ENCODE peak calls at places on chromosomes 12 and 14, in five cellular contexts. One of them, this sample, is unnamed. For H3K9me2 and H3K4me1, the result is how much of the 10 kb centered on the place peaks cover.

GRCh38 chr12:88643685-88644084 is 63.4 kb upstream of the KITLG start:
- DNase-seq in HCT116: no peak
- DNase-seq in GM23248: peak
- DNase-seq in MM.1S: no peak
- DNase-seq in PC-3: no peak
- DNase-seq in this sample: no peak

GRCh38 chr14:100117647-100118376 is 41.6 kb downstream of the DEGS2 start:
- DNase-seq in GM23248: no peak
- DNase-seq in PC-3: no peak
- DNase-seq in MM.1S: no peak
- DNase-seq in HCT116: no peak
- DNase-seq in this sample: no peak

GRCh38 chr14:57732886-57733285 is 133.0 kb downstream of the SLC35F4 start:
- DNase-seq in HCT116: no peak
- DNase-seq in GM23248: peak
- DNase-seq in PC-3: peak
- DNase-seq in MM.1S: no peak
- DNase-seq in this sample: peak

GRCh38 chr12:74747305-74747704 is 209.7 kb downstream of the ATXN7L3B start:
- DNase-seq in HCT116: peak
- DNase-seq in GM23248: peak
- DNase-seq in MM.1S: no peak
- DNase-seq in PC-3: peak
- DNase-seq in this sample: peak

GRCh38 chr12:44184499-44185206 is 348.8 kb downstream of the TMEM117 start:
- DNase-seq in PC-3: no peak
- DNase-seq in HCT116: no peak
- DNase-seq in GM23248: no peak
- DNase-seq in MM.1S: peak
- DNase-seq in this sample: no peak

GRCh38 chr12:72570601-72571000 is 298.4 kb downstream of the TRHDE start:
- DNase-seq in PC-3: peak
- DNase-seq in HCT116: peak
- DNase-seq in GM23248: no peak
- DNase-seq in MM.1S: peak
- DNase-seq in this sample: peak

GRCh38 chr14:23153891-23154796 is 29.3 kb downstream of the SLC7A8 start:
- DNase-seq in MM.1S: no peak
- DNase-seq in HCT116: peak
- DNase-seq in PC-3: no peak
- DNase-seq in GM23248: peak
- DNase-seq in this sample: peak

GRCh38 chr14:44404021-44404420 is 103.1 kb downstream of the FSCB start:
- DNase-seq in MM.1S: no peak
- DNase-seq in HCT116: no peak
- DNase-seq in PC-3: peak
- DNase-seq in GM23248: no peak
- DNase-seq in this sample: no peak

GRCh38 chr14:81458352-81458751 is 58.2 kb upstream of the STON2 start:
- DNase-seq in HCT116: no peak
- DNase-seq in MM.1S: no peak
- DNase-seq in GM23248: no peak
- DNase-seq in PC-3: no peak
- DNase-seq in this sample: no peak

GRCh38 chr12:75825686-75826085 is 205.9 kb downstream of the PHLDA1 start:
- DNase-seq in HCT116: peak
- DNase-seq in GM23248: peak
- DNase-seq in PC-3: peak
- DNase-seq in MM.1S: no peak
- DNase-seq in this sample: no peak

GRCh38 chr12:2764398-2764797 is 30.4 kb upstream of the FKBP4 start:
- DNase-seq in GM23248: no peak
- DNase-seq in PC-3: no peak
- DNase-seq in HCT116: no peak
- DNase-seq in MM.1S: no peak
- DNase-seq in this sample: no peak

GRCh38 chr14:106845286-106846087 is 1319.1 kb downstream of the TMEM121 start:
- DNase-seq in HCT116: no peak
- DNase-seq in GM23248: no peak
- DNase-seq in PC-3: peak
- DNase-seq in MM.1S: no peak
- DNase-seq in this sample: no peak

GRCh38 chr14:94532462-94532861 is 23.2 kb upstream of the SERPINA12 start:
- DNase-seq in HCT116: no peak
- DNase-seq in PC-3: peak
- DNase-seq in GM23248: peak
- DNase-seq in MM.1S: peak
- DNase-seq in this sample: no peak

GRCh38 chr12:49037111-49037946 is 18.8 kb upstream of the PRKAG1 start:
- DNase-seq in HCT116: no peak
- DNase-seq in MM.1S: no peak
- DNase-seq in GM23248: no peak
- DNase-seq in PC-3: no peak
- DNase-seq in this sample: no peak

GRCh38 chr14:98458702-98459101 is 813.3 kb downstream of the BCL11B start:
- DNase-seq in GM23248: no peak
- DNase-seq in MM.1S: no peak
- DNase-seq in PC-3: no peak
- DNase-seq in HCT116: no peak
- DNase-seq in this sample: no peak
- H3K9me2 ChIP-seq in GM23248: under half
- H3K9me2 ChIP-seq in MM.1S: under half
- H3K9me2 ChIP-seq in PC-3: under half
- H3K9me2 ChIP-seq in HCT116: under half
- H3K9me2 ChIP-seq in this sample: under half

GRCh38 chr12:53755451-53756290 is 3.9 kb upstream of the CISTR start:
- DNase-seq in GM23248: no peak
- DNase-seq in HCT116: no peak
- DNase-seq in PC-3: no peak
- DNase-seq in MM.1S: no peak
- DNase-seq in this sample: no peak

GRCh38 chr12:53752192-53752601 is 418 bp upstream of the CISTR start:
- DNase-seq in GM23248: no peak
- DNase-seq in MM.1S: no peak
- DNase-seq in PC-3: no peak
- DNase-seq in HCT116: no peak
- DNase-seq in this sample: no peak

GRCh38 chr12:53752651-53753050 is 872 bp upstream of the CISTR start:
- DNase-seq in MM.1S: no peak
- DNase-seq in PC-3: no peak
- DNase-seq in HCT116: no peak
- DNase-seq in GM23248: no peak
- DNase-seq in this sample: no peak

GRCh38 chr12:53754633-53755261 is 3.0 kb upstream of the CISTR start:
- DNase-seq in HCT116: no peak
- DNase-seq in PC-3: peak
- DNase-seq in GM23248: no peak
- DNase-seq in MM.1S: no peak
- DNase-seq in this sample: no peak

GRCh38 chr12:53754196-53754595 is 2.4 kb upstream of the CISTR start:
- DNase-seq in MM.1S: no peak
- DNase-seq in GM23248: no peak
- DNase-seq in HCT116: no peak
- DNase-seq in PC-3: no peak
- DNase-seq in this sample: no peak
- H3K4me1 ChIP-seq in MM.1S: under half
- H3K4me1 ChIP-seq in GM23248: under half
- H3K4me1 ChIP-seq in HCT116: under half
- H3K4me1 ChIP-seq in PC-3: under half
- H3K4me1 ChIP-seq in this sample: under half

DNA sequence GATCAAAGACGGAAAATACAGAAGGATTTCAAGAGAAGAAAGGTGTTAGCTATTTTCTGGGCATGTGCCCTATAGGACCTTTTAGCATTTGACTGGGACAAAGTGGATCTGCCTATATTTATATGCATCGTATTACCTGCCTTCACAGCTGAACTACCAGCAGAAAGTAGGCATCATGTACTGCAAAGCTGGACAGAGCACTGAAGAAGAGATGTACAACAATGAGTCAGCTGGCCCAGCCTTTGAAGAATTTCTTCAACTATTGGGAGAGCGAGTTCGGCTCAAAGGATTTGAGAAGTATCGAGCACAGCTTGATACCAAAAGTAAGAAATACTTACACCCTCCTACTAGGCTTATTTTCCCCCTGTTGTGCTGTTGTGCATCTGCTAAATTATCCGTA is 282.0 kb upstream of the RGS6 start:
- DNase-seq in HCT116: no peak
- DNase-seq in MM.1S: no peak
- DNase-seq in PC-3: no peak
- DNase-seq in GM23248: peak
- DNase-seq in this sample: no peak
- H3K4me2 ChIP-seq in HCT116: no peak
- H3K4me2 ChIP-seq in MM.1S: no peak
- H3K4me2 ChIP-seq in PC-3: no peak
- H3K4me2 ChIP-seq in GM23248: no peak
- H3K4me2 ChIP-seq in this sample: no peak

DNA sequence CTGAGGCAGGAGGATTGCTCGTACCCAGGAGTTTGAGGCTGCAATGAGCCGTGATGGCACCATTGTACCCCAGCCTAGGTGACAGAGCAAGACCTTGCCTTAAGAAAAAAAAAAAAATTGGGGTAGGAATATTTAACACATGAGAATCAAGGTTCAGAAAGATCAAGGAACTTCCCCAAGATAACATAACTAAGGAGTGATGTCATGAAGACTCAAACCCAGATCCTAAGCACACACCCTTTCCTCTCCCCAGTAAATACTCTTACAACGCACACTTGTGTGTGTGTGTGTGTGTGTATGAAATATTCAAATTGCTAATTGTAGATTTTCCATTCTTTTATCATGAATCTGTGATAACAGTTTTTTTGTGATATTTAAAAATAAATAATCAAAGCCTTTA is 90.6 kb upstream of the NUDT4 start:
- DNase-seq in PC-3: no peak
- DNase-seq in HCT116: no peak
- DNase-seq in GM23248: no peak
- DNase-seq in MM.1S: no peak
- DNase-seq in this sample: no peak
- H3K9me2 ChIP-seq in PC-3: under half
- H3K9me2 ChIP-seq in HCT116: under half
- H3K9me2 ChIP-seq in GM23248: under half
- H3K9me2 ChIP-seq in MM.1S: under half
- H3K9me2 ChIP-seq in this sample: under half

GRCh38 chr12:57156701-57157403 is 9.4 kb upstream of the LRP1-AS start:
- DNase-seq in PC-3: no peak
- DNase-seq in HCT116: no peak
- DNase-seq in GM23248: no peak
- DNase-seq in MM.1S: no peak
- DNase-seq in this sample: no peak
- H3K4me1 ChIP-seq in PC-3: under half
- H3K4me1 ChIP-seq in HCT116: under half
- H3K4me1 ChIP-seq in GM23248: under half
- H3K4me1 ChIP-seq in MM.1S: under half
- H3K4me1 ChIP-seq in this sample: under half

This sample was measured in hepatocyte.